ENCODE peak calls at places on chromosomes 11 and 22, in eight cellular contexts. B is AG10803, T is uterus, O is A673, Q is breast epithelium, A is right atrium auricular region, X is AG09309, P is testis. J is an unnamed sample.

GRCh38 chr11:88169481-88169880 is 5.8 kb downstream of the RAB38 start:
- DNase-seq in O (no peak), P (no peak), B (peak), X (peak), A (no peak), Q (no peak), T (no peak), J (no peak)

GRCh38 chr11:8768625-8769333 is 86.2 kb downstream of the RPL27A start:
- DNase-seq in Q (no peak), T (peak), A (no peak), B (peak), P (peak), O (no peak), X (no peak), J (no peak)

GRCh38 chr11:92531051-92531747 is 306.6 kb downstream of the FAT3 start:
- DNase-seq in X (no peak), A (no peak), P (no peak), B (no peak), T (no peak), O (no peak), Q (no peak), J (no peak)

GRCh38 chr22:38317237-38317994 is at the start of gene CSNK1E:
- DNase-seq in Q (peak), X (no peak), A (peak), B (peak), P (peak), O (peak), T (peak), J (peak)

GRCh38 chr11:61598886-61599868 is 18.3 kb upstream of the SYT7 start:
- DNase-seq in Q (no peak), O (no peak), B (peak), X (no peak), P (peak), T (peak), A (no peak), J (no peak)

GRCh38 chr11:94034207-94034606 is 13.1 kb downstream of the HEPHL1 start:
- DNase-seq in Q (no peak), B (no peak), P (no peak), X (no peak), O (no peak), T (no peak), A (no peak), J (no peak)

GRCh38 chr11:26578998-26579635 is 7.1 kb upstream of the MUC15 start:
- DNase-seq in A (no peak), X (no peak), Q (no peak), O (no peak), T (no peak), B (peak), P (no peak), J (no peak)

GRCh38 chr11:34165786-34166557 is 60.5 kb downstream of the NAT10 start:
- DNase-seq in P (peak), T (no peak), X (no peak), Q (no peak), A (no peak), O (no peak), B (no peak), J (no peak)

GRCh38 chr22:19667872-19668740 is 46.2 kb upstream of the SEPTIN5 start:
- DNase-seq in Q (no peak), P (no peak), O (no peak), X (no peak), B (no peak), A (no peak), T (no peak), J (no peak)

GRCh38 chr22:40289991-40290459 is 56.3 kb upstream of the ADSL start:
- DNase-seq in P (no peak), B (no peak), O (no peak), X (no peak), A (no peak), T (no peak), Q (no peak), J (no peak)

GRCh38 chr11:112751312-112751711 is 209.9 kb upstream of the NCAM1 start:
- DNase-seq in B (no peak), A (no peak), O (no peak), X (no peak), Q (no peak), T (no peak), P (no peak), J (no peak)

GRCh38 chr11:67287355-67288197 is 1.5 kb upstream of the ANKRD13D start:
- DNase-seq in P (no peak), B (no peak), T (no peak), O (no peak), Q (no peak), X (no peak), A (no peak), J (no peak)

GRCh38 chr11:110286298-110287040 is 9.9 kb downstream of the RDX start:
- DNase-seq in P (no peak), A (no peak), X (no peak), T (no peak), Q (no peak), B (no peak), O (no peak), J (no peak)

GRCh38 chr11:14813506-14813905 is 78.5 kb downstream of the CYP2R1 start:
- DNase-seq in T (no peak), B (no peak), O (no peak), A (no peak), P (no peak), X (no peak), Q (no peak), J (no peak)

GRCh38 chr11:8283510-8284272 is 20.0 kb upstream of the LMO1 start:
- DNase-seq in X (no peak), O (no peak), P (no peak), B (no peak), T (no peak), A (peak), Q (peak), J (peak)

GRCh38 chr22:23431337-23432072 is 148.6 kb downstream of the IGLL1 start:
- DNase-seq in P (peak), T (no peak), Q (no peak), X (no peak), O (peak), B (no peak), A (no peak), J (no peak)

GRCh38 chr11:12800032-12800671 is 125.9 kb downstream of the TEAD1 start:
- DNase-seq in T (no peak), X (no peak), O (peak), B (no peak), A (no peak), P (no peak), Q (no peak), J (no peak)

GRCh38 chr11:104462346-104462745 is 298.4 kb upstream of the PDGFD start:
- DNase-seq in A (no peak), X (no peak), O (peak), P (no peak), T (no peak), B (peak), Q (no peak), J (no peak)

GRCh38 chr22:24040946-24041345 is 29.8 kb downstream of the CABIN1 start:
- DNase-seq in Q (no peak), O (no peak), B (no peak), X (no peak), A (no peak), T (no peak), P (no peak), J (no peak)

GRCh38 chr11:116167706-116168458 is 604.9 kb downstream of the BUD13 start:
- DNase-seq in X (no peak), A (peak), P (no peak), T (no peak), O (no peak), Q (no peak), B (no peak), J (no peak)

GRCh38 chr11:77207019-77207485 is 79.0 kb downstream of the MYO7A start:
- DNase-seq in O (no peak), P (no peak), X (no peak), A (no peak), B (no peak), Q (no peak), T (no peak), J (no peak)

GRCh38 chr11:23797624-23798419 is 699.0 kb upstream of the LUZP2 start:
- DNase-seq in T (no peak), A (no peak), X (no peak), B (no peak), P (no peak), O (no peak), Q (no peak), J (no peak)

GRCh38 chr11:19753451-19754041 is 40.9 kb downstream of the NAV2 start:
- DNase-seq in O (no peak), X (no peak), P (no peak), A (no peak), B (peak), T (no peak), Q (no peak), J (no peak)

GRCh38 chr11:46270707-46271106 is 6.8 kb upstream of the CREB3L1 start:
- DNase-seq in Q (no peak), O (no peak), A (no peak), T (no peak), P (no peak), X (no peak), B (no peak), J (no peak)

GRCh38 chr11:68454767-68455166 is 5.8 kb upstream of the PPP6R3 start:
- DNase-seq in T (no peak), A (no peak), Q (no peak), P (no peak), O (no peak), B (no peak), X (no peak), J (no peak)

GRCh38 chr11:63602296-63602695 is 11.9 kb downstream of the PLAAT3 start:
- DNase-seq in T (peak), X (peak), O (no peak), A (no peak), B (peak), Q (no peak), P (peak), J (no peak)

GRCh38 chr11:86179646-86180064 is 64.9 kb upstream of the EED start:
- DNase-seq in P (no peak), O (no peak), T (no peak), A (no peak), B (no peak), Q (no peak), X (no peak), J (no peak)

GRCh38 chr11:50075856-50076255 is 43.2 kb downstream of the OR4C45 start:
- DNase-seq in A (no peak), Q (no peak), P (no peak), O (no peak), X (no peak), B (no peak), T (no peak), J (no peak)

DNA sequence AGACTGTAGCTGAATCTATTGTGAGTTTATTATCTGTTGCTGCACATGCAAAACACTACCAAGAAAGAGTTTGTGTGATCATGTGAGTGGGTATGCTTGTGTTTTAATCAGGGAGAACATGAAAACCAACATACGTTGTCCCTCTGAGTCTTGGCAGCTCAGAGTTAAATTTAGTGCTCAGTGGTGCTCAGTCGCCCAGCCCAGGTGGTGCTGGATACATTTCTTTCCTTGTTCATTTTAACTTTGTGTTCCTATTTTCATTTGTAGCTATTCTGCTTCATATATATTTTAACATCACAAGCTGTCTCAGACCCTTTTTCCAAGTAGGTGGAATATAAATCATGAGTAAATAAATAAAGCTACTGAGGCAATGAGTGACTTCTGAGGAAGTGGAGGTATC is 500.6 kb downstream of the NTM start:
- DNase-seq in O (no peak), T (no peak), P (no peak), A (no peak), X (no peak), Q (no peak), B (no peak), J (no peak)
- TF ChIP-seq CTCF in O (no peak), T (no peak), P (no peak), A (no peak), X (no peak), Q (no peak), B (no peak), J (no peak)

GRCh38 chr22:43011079-43011478 is 3.9 kb downstream of the PACSIN2 start:
- DNase-seq in Q (peak), B (no peak), T (no peak), P (no peak), O (no peak), A (no peak), X (no peak), J (no peak)
- TF ChIP-seq CTCF in Q (peak), B (peak), T (no peak), P (no peak), O (no peak), A (no peak), X (no peak), J (peak)

GRCh38 chr11:779120-779954 is 2.0 kb upstream of the GATD1 start:
- DNase-seq in B (no peak), X (no peak), O (no peak), Q (no peak), P (no peak), A (no peak), T (no peak), J (no peak)
- TF ChIP-seq CTCF in B (no peak), X (no peak), O (no peak), Q (no peak), P (no peak), A (no peak), T (no peak), J (no peak)

DNA sequence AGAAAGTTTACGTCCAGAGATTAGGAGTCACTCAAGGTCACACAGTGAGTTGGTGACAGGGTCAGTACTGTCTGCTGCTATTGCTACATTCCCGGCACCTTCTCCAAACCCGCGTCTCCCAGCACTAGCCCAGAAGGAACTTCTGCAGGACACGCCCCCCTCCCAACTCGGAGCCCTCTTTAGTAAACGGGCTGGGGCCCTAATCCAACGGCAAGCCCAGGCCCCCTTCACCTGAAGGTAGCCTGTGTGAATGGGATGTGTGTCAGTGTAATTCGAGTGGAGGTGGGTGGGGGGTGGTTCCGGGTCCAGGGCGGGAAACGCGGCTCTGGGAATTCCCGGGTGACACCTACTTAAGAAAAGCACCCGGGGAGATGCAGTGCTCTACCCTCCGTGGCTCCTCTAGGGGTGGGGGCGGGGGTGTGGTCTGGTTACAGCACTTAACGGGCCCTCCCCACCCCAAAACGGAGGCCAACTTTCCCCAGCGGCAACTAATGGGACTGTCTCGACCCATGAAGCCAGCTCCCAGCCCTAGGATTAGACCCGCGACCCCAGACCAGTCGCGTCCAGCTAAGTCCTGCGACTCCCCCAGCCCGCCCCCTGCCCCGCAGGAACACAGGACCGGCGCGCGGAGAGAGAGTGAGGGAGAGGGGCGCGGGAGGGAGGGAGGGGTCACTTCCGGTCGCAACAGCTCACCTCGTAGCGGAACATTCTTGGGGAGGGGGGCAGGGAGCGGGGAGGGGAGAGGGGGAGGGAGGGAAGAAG is 468 bp downstream of the PATL1 start:
- DNase-seq in O (peak), Q (peak), A (peak), X (no peak), T (peak), P (peak), B (peak), J (peak)
- TF ChIP-seq CTCF in O (no peak), Q (peak), A (peak), X (no peak), T (no peak), P (peak), B (peak), J (peak)

J was measured in progenitor cell of endocrine pancreas.